ENCODE peak calls at places on chromosome 5, in eight cellular contexts. A is NCI-H2029; F is Calu3; X is activated CD4-positive, alpha-beta T cell treated with anti-CD3 and anti-CD28 coated beads, Interleukin-2, amount 50 U/mL, for 48 hours; M is stimulated activated CD4-positive, alpha-beta T cell treated with anti-CD3 and anti-CD28 coated beads, Interleukin-1b, Interleukin-23, amount 100 ng/mL, for 24 hours; T is Panc1; C is CD8-positive, alpha-beta T cell; W is effector CD4-positive, alpha-beta T cell. U is an unnamed sample.

GRCh38 chr5:5533927-5534326 is 111.5 kb downstream of the ICE1 start:
- DNase-seq in X (no peak), M (no peak), T (no peak), W (no peak), A (no peak), F (no peak), C (no peak), U (no peak)

GRCh38 chr5:148208226-148208625 is 5.4 kb downstream of the SPINK6 start:
- DNase-seq in T (no peak), A (no peak), W (no peak), M (no peak), C (no peak), X (no peak), F (no peak), U (no peak)

GRCh38 chr5:56207537-56207936 is 25.6 kb downstream of the ANKRD55 start:
- DNase-seq in A (no peak), C (no peak), M (no peak), W (no peak), F (no peak), X (no peak), T (no peak), U (no peak)

GRCh38 chr5:172939045-172939444 is 20.2 kb upstream of the RPL26L1 start:
- DNase-seq in W (no peak), T (no peak), X (peak; percentile 19), F (peak; percentile 57), A (peak; percentile 40), C (no peak), M (no peak), U (peak; percentile 38)

GRCh38 chr5:167587768-167588167 is 703.7 kb upstream of the WWC1 start:
- DNase-seq in F (peak; percentile 48), T (no peak), M (no peak), A (no peak), W (no peak), C (no peak), X (no peak), U (peak; percentile 65)

GRCh38 chr5:157665467-157666085 is 5.8 kb upstream of the C5orf52 start:
- DNase-seq in M (no peak), A (no peak), T (no peak), W (no peak), F (peak; percentile 63), X (no peak), C (no peak), U (peak; percentile 58)

GRCh38 chr5:86880785-86881492 is 263.2 kb downstream of the COX7C start:
- DNase-seq in C (peak; percentile 1), F (peak; percentile 80), A (peak; percentile 4), X (peak; percentile 44), W (no peak), M (peak; percentile 12), T (peak; percentile 56), U (peak; percentile 80)

GRCh38 chr5:424259-425110 is 18.5 kb upstream of the EXOC3 start:
- DNase-seq in A (no peak), F (no peak), X (no peak), W (no peak), T (no peak), M (no peak), C (no peak), U (no peak)

GRCh38 chr5:157506981-157507780 is 47.2 kb downstream of the NIPAL4 start:
- DNase-seq in M (no peak), W (no peak), X (no peak), A (no peak), C (no peak), T (no peak), F (no peak), U (no peak)

GRCh38 chr5:76838481-76839261 is 11.1 kb upstream of the S100Z start:
- DNase-seq in X (no peak), T (no peak), F (peak; percentile 58), A (no peak), M (no peak), C (no peak), W (no peak), U (peak; percentile 79)

GRCh38 chr5:39119404-39120051 is 45.3 kb upstream of the RICTOR start:
- DNase-seq in W (no peak), M (no peak), A (no peak), C (no peak), X (no peak), T (no peak), F (no peak), U (no peak)

GRCh38 chr5:122192883-122193496 is 63.6 kb downstream of the ZNF474 start:
- DNase-seq in F (peak; percentile 62), W (peak; percentile 2), T (peak; percentile 38), M (no peak), A (peak; percentile 60), X (no peak), C (no peak), U (peak; percentile 70)

GRCh38 chr5:140181002-140181483 is 6.1 kb downstream of the CYSTM1 start:
- DNase-seq in W (no peak), X (no peak), A (no peak), T (no peak), M (no peak), F (no peak), C (no peak), U (no peak)

GRCh38 chr5:128290152-128290858 is 206.7 kb downstream of the SLC12A2 start:
- DNase-seq in C (no peak), A (no peak), X (no peak), F (no peak), M (no peak), W (no peak), T (no peak), U (no peak)

GRCh38 chr5:95619518-95620029 is 313 bp upstream of the GPR150 start:
- DNase-seq in T (no peak), W (no peak), F (no peak), M (no peak), C (no peak), X (no peak), A (no peak), U (no peak)

GRCh38 chr5:141761-142160 is 49.5 kb upstream of the LRRC14B start:
- DNase-seq in T (no peak), C (no peak), A (no peak), X (no peak), M (no peak), F (no peak), W (no peak), U (no peak)

GRCh38 chr5:174283176-174283575 is 237.7 kb downstream of the NSG2 start:
- DNase-seq in A (peak; percentile 66), T (no peak), F (no peak), W (no peak), C (no peak), M (no peak), X (no peak), U (no peak)

GRCh38 chr5:160359816-160360215 is 10.6 kb downstream of the C1QTNF2 start:
- DNase-seq in A (no peak), T (no peak), C (no peak), M (no peak), W (no peak), X (no peak), F (no peak), U (no peak)

U was measured in SW480.